ENCODE peak calls at places on chromosomes 13 and 19, in six cellular contexts. I is stomach, H is GM12891, O is suprapubic skin, Z is GM12892, K is breast epithelium. D is an unnamed sample.

GRCh38 chr19:38655148-38655824 is 7.8 kb downstream of the ACTN4 start:
- DNase-seq in K (no peak), H (no peak), Z (no peak), I (no peak), O (no peak), D (no peak)

GRCh38 chr19:6023085-6023682 is 45.2 kb upstream of the RANBP3 start:
- DNase-seq in Z (no peak), I (no peak), O (no peak), K (no peak), H (no peak), D (peak; percentile 62)

GRCh38 chr19:51259348-51260245 is 8.7 kb downstream of the SIGLECL1 start:
- DNase-seq in O (no peak), I (no peak), Z (no peak), H (no peak), K (no peak), D (peak; percentile 44)

GRCh38 chr19:5966941-5967340 is 11.0 kb downstream of the RANBP3 start:
- DNase-seq in K (no peak), O (no peak), I (no peak), Z (no peak), H (no peak), D (no peak)

GRCh38 chr19:10270616-10271394 is at the start of gene ICAM1:
- DNase-seq in I (peak; percentile 72), K (peak; percentile 66), H (no peak), Z (no peak), O (peak; percentile 96), D (peak; percentile 92)

GRCh38 chr13:46871557-46871956 is 25.3 kb downstream of the HTR2A start:
- DNase-seq in O (no peak), H (no peak), I (no peak), K (no peak), Z (no peak), D (no peak)

GRCh38 chr19:10292789-10293636 is 3.3 kb downstream of the ICAM5 start:
- DNase-seq in Z (no peak), I (no peak), K (no peak), H (no peak), O (no peak), D (no peak)

GRCh38 chr19:44723299-44723951 is 24.5 kb downstream of the CEACAM16 start:
- DNase-seq in H (no peak), Z (no peak), O (no peak), K (no peak), I (no peak), D (no peak)

GRCh38 chr13:21894091-21894490 is 223.2 kb downstream of the FGF9 start:
- DNase-seq in O (no peak), H (no peak), I (no peak), Z (no peak), K (no peak), D (no peak)

GRCh38 chr13:100361504-100361903 is 227.1 kb downstream of the GGACT start:
- DNase-seq in K (no peak), I (no peak), O (no peak), H (no peak), Z (no peak), D (peak; percentile 60)

GRCh38 chr19:37930416-37930815 is 23.4 kb downstream of the SIPA1L3 start:
- DNase-seq in H (no peak), O (no peak), I (peak; percentile 56), K (no peak), Z (no peak), D (no peak)

GRCh38 chr19:30719189-30719990 is 347.2 kb downstream of the ZNF536 start:
- DNase-seq in H (peak; percentile 39), I (peak; percentile 62), Z (peak; percentile 19), K (no peak), O (peak; percentile 78), D (no peak)

GRCh38 chr13:36297600-36298338 is at the start of gene CCDC169:
- DNase-seq in O (peak; percentile 85), Z (peak; percentile 2), K (peak; percentile 64), I (peak; percentile 77), H (no peak), D (peak; percentile 85)

GRCh38 chr19:4730740-4731171 is 7.1 kb upstream of the DPP9 start:
- DNase-seq in I (no peak), H (no peak), O (no peak), K (no peak), Z (no peak), D (peak; percentile 19)

GRCh38 chr13:35761440-35762252 is 285.2 kb upstream of the MAB21L1 start:
- DNase-seq in I (no peak), H (no peak), O (no peak), K (no peak), Z (no peak), D (no peak)

GRCh38 chr13:41500501-41500900 is 43.2 kb downstream of the RGCC start:
- DNase-seq in K (no peak), H (no peak), O (no peak), I (no peak), Z (no peak), D (no peak)

GRCh38 chr19:16613841-16614240 is 14.2 kb downstream of the MED26 start:
- DNase-seq in O (no peak), K (no peak), Z (no peak), H (no peak), I (no peak), D (no peak)
- TF ChIP-seq POLR2AphosphoS5 in O (no peak), K (no peak), Z (no peak), H (no peak), I (no peak), D (no peak)

GRCh38 chr19:1252221-1252817 is 3.9 kb downstream of the MIDN start:
- DNase-seq in K (peak; percentile 96), O (peak; percentile 95), I (peak; percentile 92), H (no peak), Z (no peak), D (peak; percentile 89)

GRCh38 chr19:1251233-1251502 is 2.8 kb downstream of the MIDN start:
- DNase-seq in Z (no peak), I (peak; percentile 72), O (peak; percentile 93), H (no peak), K (no peak), D (peak; percentile 56)

GRCh38 chr19:1250374-1251232 is 2.2 kb downstream of the MIDN start:
- DNase-seq in K (no peak), O (no peak), I (no peak), H (no peak), Z (no peak), D (peak; percentile 54)

GRCh38 chr19:1252818-1253513 is 4.6 kb downstream of the MIDN start:
- DNase-seq in I (peak; percentile 90), Z (no peak), H (no peak), O (peak; percentile 96), K (peak; percentile 93), D (peak; percentile 88)

GRCh38 chr19:1251503-1252220 is 3.3 kb downstream of the MIDN start:
- DNase-seq in Z (no peak), I (no peak), O (no peak), K (peak; percentile 79), H (no peak), D (peak; percentile 54)
- TF ChIP-seq POLR2AphosphoS5 in Z (no peak), I (peak; percentile 18), O (peak; percentile 11), K (no peak), H (no peak), D (no peak)

DNA sequence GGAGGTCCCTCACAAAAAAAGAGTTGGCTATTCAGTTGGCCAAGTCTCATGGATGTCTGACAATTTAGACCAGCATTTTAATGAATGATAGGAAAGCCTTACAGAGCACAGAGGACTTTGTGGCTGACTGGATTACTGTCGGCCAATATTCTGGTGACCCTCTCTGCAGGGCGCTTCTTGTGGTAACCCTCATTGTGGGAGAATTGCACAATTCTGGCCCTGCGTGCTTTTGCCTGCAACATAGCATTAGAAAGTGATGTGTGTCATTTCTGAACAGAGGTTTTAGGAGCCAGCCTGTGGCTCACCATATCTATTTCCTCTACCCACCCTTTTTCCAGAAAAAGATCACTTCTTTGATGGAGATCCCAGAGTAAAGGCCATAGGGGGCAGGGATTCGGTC is 71.4 kb downstream of the EFNB2 start:
- DNase-seq in K (no peak), O (no peak), I (no peak), Z (no peak), H (no peak), D (no peak)
- TF ChIP-seq POLR2AphosphoS5 in K (no peak), O (no peak), I (no peak), Z (no peak), H (no peak), D (no peak)

DNA sequence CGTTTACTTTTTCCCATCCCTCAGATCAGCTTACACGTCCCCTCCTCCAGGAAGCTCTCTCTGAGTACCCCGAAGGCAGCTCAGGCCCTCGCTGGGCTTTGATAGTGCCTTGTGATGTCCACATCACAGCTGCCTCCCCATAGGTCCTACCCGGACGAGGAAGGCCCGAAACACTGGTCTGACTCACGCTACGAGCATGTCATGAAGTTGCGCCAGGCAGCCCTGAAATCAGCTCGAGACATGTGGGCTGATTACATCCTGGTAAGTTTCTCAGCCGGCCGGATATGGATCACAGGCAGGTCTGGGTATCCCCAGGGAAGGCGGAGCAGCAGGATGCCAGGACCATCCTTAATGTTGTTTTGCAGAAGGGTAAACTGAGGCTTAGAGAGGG is 4.8 kb downstream of the COLGALT1 start:
- DNase-seq in Z (no peak), I (no peak), O (no peak), K (no peak), H (no peak), D (peak; percentile 10)
- TF ChIP-seq POLR2AphosphoS5 in Z (no peak), I (no peak), O (no peak), K (no peak), H (no peak), D (no peak)

GRCh38 chr19:948842-949496 is 23.1 kb downstream of the ARID3A start:
- DNase-seq in H (no peak), I (no peak), Z (no peak), K (no peak), O (no peak), D (no peak)

GRCh38 chr19:950352-951066 is 24.7 kb downstream of the ARID3A start:
- DNase-seq in K (no peak), I (no peak), H (no peak), Z (no peak), O (no peak), D (no peak)

GRCh38 chr19:945401-946252 is 19.8 kb downstream of the ARID3A start:
- DNase-seq in O (no peak), Z (no peak), K (no peak), H (no peak), I (no peak), D (no peak)

GRCh38 chr19:947090-947706 is 21.4 kb downstream of the ARID3A start:
- DNase-seq in H (no peak), K (no peak), Z (no peak), I (no peak), O (no peak), D (no peak)

GRCh38 chr19:947707-948533 is 22.1 kb downstream of the ARID3A start:
- DNase-seq in O (no peak), K (no peak), H (peak; percentile 95), Z (peak; percentile 94), I (peak; percentile 59), D (no peak)
- TF ChIP-seq POLR2AphosphoS5 in O (no peak), K (no peak), H (no peak), Z (peak; percentile 63), I (no peak), D (no peak)